ENCODE peak calls at places on chromosomes 4 and X, in five cellular contexts. A, D, R, E and X are unnamed samples.

GRCh38 chrX:148382983-148383382 is 117.4 kb upstream of the AFF2 start:
- DNase-seq in D (no peak), A (no peak), E (no peak), R (no peak), X (no peak)

GRCh38 chr4:6472008-6472386 is 417 bp downstream of the PPP2R2C start:
- DNase-seq in A (no peak), R (no peak), E (no peak), D (no peak), X (no peak)

GRCh38 chr4:79563218-79563617 is 155.2 kb upstream of the GK2 start:
- DNase-seq in D (no peak), E (no peak), R (no peak), A (no peak), X (no peak)

GRCh38 chrX:17616936-17617335 is 120.4 kb upstream of the SCML1 start:
- DNase-seq in D (no peak), R (no peak), E (no peak), A (no peak), X (no peak)

GRCh38 chrX:38232287-38232686 is 11.6 kb upstream of the SRPX start:
- DNase-seq in R (peak; percentile 48), E (no peak), A (peak; percentile 68), D (no peak), X (peak; percentile 63)

GRCh38 chr4:30912098-30912719 is 192.0 kb downstream of the PCDH7 start:
- DNase-seq in A (peak; percentile 46), E (no peak), R (peak; percentile 9), D (no peak), X (no peak)

GRCh38 chr4:55215087-55215486 is 89.7 kb upstream of the KDR start:
- DNase-seq in D (no peak), E (no peak), A (no peak), R (no peak), X (no peak)

GRCh38 chr4:88177981-88178632 is 19.7 kb upstream of the ABCG2 start:
- DNase-seq in E (no peak), A (peak; percentile 85), D (peak; percentile 82), R (peak; percentile 82), X (peak; percentile 61)

GRCh38 chrX:131910565-131910964 is 112.5 kb upstream of the STK26 start:
- DNase-seq in A (no peak), E (no peak), R (no peak), D (no peak), X (no peak)

GRCh38 chrX:17748684-17749083 is 11.4 kb downstream of the SCML1 start:
- DNase-seq in E (no peak), R (no peak), D (no peak), A (no peak), X (no peak)

GRCh38 chr4:13481569-13481968 is 2.6 kb downstream of the RAB28 start:
- DNase-seq in R (peak; percentile 59), A (peak; percentile 46), E (peak; percentile 11), D (no peak), X (peak; percentile 22)

GRCh38 chr4:100189820-100190642 is at the start of gene DDIT4L:
- DNase-seq in D (no peak), A (peak; percentile 37), E (peak; percentile 44), R (peak; percentile 56), X (peak; percentile 51)

GRCh38 chr4:145011636-145012035 is 86.4 kb downstream of the ANAPC10 start:
- DNase-seq in R (no peak), E (no peak), A (no peak), D (no peak), X (no peak)

GRCh38 chrX:18394477-18394876 is 30.9 kb upstream of the CDKL5 start:
- DNase-seq in E (no peak), R (no peak), A (no peak), D (no peak), X (no peak)

GRCh38 chr4:125849869-125850268 is 535.1 kb downstream of the FAT4 start:
- DNase-seq in R (peak; percentile 31), D (no peak), A (peak; percentile 68), E (no peak), X (no peak)

GRCh38 chr4:129446074-129446473 is 350.1 kb downstream of the C4orf33 start:
- DNase-seq in A (no peak), E (no peak), R (peak; percentile 17), D (peak; percentile 19), X (no peak)

GRCh38 chrX:6026484-6026883 is 202.2 kb downstream of the NLGN4X start:
- DNase-seq in R (no peak), A (no peak), E (no peak), D (no peak), X (no peak)

GRCh38 chrX:25016361-25016671 is 551 bp upstream of the ARX start:
- DNase-seq in D (no peak), E (no peak), R (no peak), A (no peak), X (no peak)

GRCh38 chr4:71283642-71284257 is 55.1 kb upstream of the SLC4A4 start:
- DNase-seq in E (no peak), R (peak; percentile 24), D (no peak), A (peak; percentile 43), X (no peak)

GRCh38 chr4:188295899-188296298 is 156.7 kb downstream of the TRIML1 start:
- DNase-seq in A (peak; percentile 70), R (peak; percentile 9), E (no peak), D (no peak), X (no peak)

GRCh38 chr4:10582059-10582686 is 102.4 kb downstream of the CLNK start:
- DNase-seq in E (peak; percentile 42), D (no peak), R (peak; percentile 68), A (peak; percentile 69), X (peak; percentile 79)

GRCh38 chr4:119550857-119551532 is 77.6 kb downstream of the PDE5A start:
- DNase-seq in E (peak; percentile 82), D (no peak), A (peak; percentile 73), R (peak; percentile 40), X (no peak)

GRCh38 chr4:146520894-146521542 is 722 bp downstream of the SLC10A7 start:
- DNase-seq in A (peak; percentile 63), E (peak; percentile 9), R (peak; percentile 86), D (no peak), X (peak; percentile 60)

GRCh38 chr4:99321241-99322191 is at the start of gene ADH1B:
- DNase-seq in A (no peak), D (no peak), E (peak; percentile 27), R (no peak), X (no peak)

GRCh38 chrX:44708470-44708869 is 135.4 kb upstream of the DUSP21 start:
- DNase-seq in E (no peak), D (no peak), A (no peak), R (no peak), X (no peak)

GRCh38 chrX:150693782-150694574 is 782 bp downstream of the MTMR1 start:
- DNase-seq in A (peak; percentile 79), E (no peak), D (peak; percentile 17), R (peak; percentile 79), X (peak; percentile 92)

GRCh38 chrX:2261838-2262678 is 238.7 kb downstream of the DHRSX start:
- DNase-seq in A (peak; percentile 8), E (no peak), D (no peak), R (no peak), X (no peak)

GRCh38 chrX:10352536-10352935 is 195.8 kb downstream of the CLCN4 start:
- DNase-seq in D (no peak), A (no peak), R (no peak), E (no peak), X (no peak)

GRCh38 chr4:109876634-109877265 is 28.8 kb downstream of the LRIT3 start:
- DNase-seq in R (no peak), E (no peak), D (no peak), A (no peak), X (no peak)

GRCh38 chr4:124501579-124501978 is 211.0 kb downstream of the ANKRD50 start:
- DNase-seq in E (no peak), R (no peak), A (no peak), D (no peak), X (no peak)

GRCh38 chr4:128700659-128701350 is 108.7 kb upstream of the JADE1 start:
- DNase-seq in A (no peak), E (no peak), D (no peak), R (no peak), X (no peak)

GRCh38 chrX:149527705-149528104 is 13.1 kb upstream of the EOLA1 start:
- DNase-seq in R (peak; percentile 52), A (peak; percentile 28), E (no peak), D (no peak), X (peak; percentile 31)

GRCh38 chr4:100913685-100914084 is 395.9 kb upstream of the EMCN start:
- DNase-seq in A (no peak), R (no peak), E (no peak), D (no peak), X (no peak)

GRCh38 chr4:155617312-155617711 is 49.3 kb upstream of the GUCY1A1 start:
- DNase-seq in A (peak; percentile 40), E (no peak), R (no peak), D (no peak), X (no peak)

GRCh38 chr4:181822005-181822375 is 421.2 kb upstream of the TENM3 start:
- DNase-seq in R (no peak), E (no peak), D (no peak), A (no peak), X (no peak)

GRCh38 chr4:56844817-56845580 is 23.5 kb upstream of the SPINK2 start:
- DNase-seq in D (peak; percentile 85), A (no peak), R (no peak), E (no peak), X (no peak)

GRCh38 chr4:80266267-80266901 is at the start of gene FGF5:
- DNase-seq in E (peak; percentile 38), A (peak; percentile 94), D (no peak), R (peak; percentile 89), X (peak; percentile 18)

GRCh38 chr4:71830497-71831178 is 46.8 kb upstream of the GC start:
- DNase-seq in R (no peak), A (no peak), D (no peak), E (no peak), X (no peak)

GRCh38 chr4:3304831-3305609 is 12.2 kb downstream of the RGS12 start:
- DNase-seq in D (no peak), E (no peak), R (no peak), A (peak; percentile 52), X (no peak)

GRCh38 chrX:153845842-153846241 is 15.5 kb upstream of the PDZD4 start:
- DNase-seq in E (no peak), D (no peak), R (no peak), A (no peak), X (peak; percentile 45)
- H3K4me3 ChIP-seq in E (no peak overlapping the region), D (no peak overlapping the region), R (no peak overlapping the region), A (no peak overlapping the region), X (no peak overlapping the region)

GRCh38 chrX:107562482-107562881 is 65.8 kb upstream of the PRPS1 start:
- DNase-seq in A (peak; percentile 88), R (peak; percentile 61), E (no peak), D (no peak), X (peak; percentile 80)
- H4K91ac ChIP-seq in A (peak overlapping the region; percentile 90), R (no peak overlapping the region), E (no peak overlapping the region), D (peak overlapping the region; percentile 80), X (no peak overlapping the region)

GRCh38 chr4:157701695-157701994 is 471.2 kb downstream of the GASK1B start:
- DNase-seq in A (no peak), E (no peak), D (no peak), R (no peak), X (no peak)
- H3K4me3 ChIP-seq in A (no peak overlapping the region), E (no peak overlapping the region), D (no peak overlapping the region), R (no peak overlapping the region), X (no peak overlapping the region)

GRCh38 chr4:77156533-77156911 is 485 bp upstream of the CCNG2 start:
- DNase-seq in E (peak; percentile 100), D (peak; percentile 99), R (peak; percentile 100), A (peak; percentile 99), X (peak; percentile 100)
- H4K91ac ChIP-seq in E (no peak overlapping the region), D (no peak overlapping the region), R (no peak overlapping the region), A (peak overlapping the region; percentile 57), X (peak overlapping the region; percentile 100)